ENCODE peak calls at places on chromosomes 1 and 21, in nine cellular contexts. R is activated T-helper 9 cell treated with anti-CD3 and anti-CD28 coated beads, Interleukin-2, amount 50 U/mL, for 16 hours; G is GM23338; C is 8988T; S is hippocampal formation; T is GOT3; N is nucleus accumbens; M is GM20000; O is neural progenitor cell. Q is an unnamed sample.
A peak's percentile ranks its signal among the peaks of the same experiment; 100 is the strongest.

GRCh38 chr1:10753279-10753678 is 43.2 kb downstream of the CASZ1 start:
- DNase-seq in R (no peak), G (peak; percentile 65), C (no peak), S (no peak), T (no peak), N (no peak), M (no peak), O (peak; percentile 51), Q (no peak)

GRCh38 chr1:152777510-152778137 is 2.7 kb downstream of the LCE1F start:
- DNase-seq in R (no peak), G (peak; percentile 81), C (no peak), S (no peak), T (no peak), N (no peak), M (peak; percentile 59), O (no peak), Q (no peak)

GRCh38 chr1:175887981-175888428 is 144.6 kb upstream of the TNR start:
- DNase-seq in R (no peak), G (peak; percentile 97), C (peak; percentile 78), S (peak; percentile 83), T (peak; percentile 32), N (peak; percentile 75), M (peak; percentile 64), O (peak; percentile 91), Q (no peak)

GRCh38 chr1:85445906-85446305 is 19.1 kb downstream of the DDAH1 start:
- DNase-seq in R (no peak), G (no peak), C (no peak), S (no peak), T (no peak), N (no peak), M (no peak), O (no peak), Q (no peak)

GRCh38 chr1:31798433-31799195 is 17.2 kb downstream of the SPOCD1 start:
- DNase-seq in R (no peak), G (no peak), C (no peak), S (no peak), T (peak; percentile 65), N (no peak), M (no peak), O (no peak), Q (no peak)

GRCh38 chr1:48017716-48018115 is 20.5 kb upstream of the TRABD2B start:
- DNase-seq in R (no peak), G (no peak), C (no peak), S (no peak), T (no peak), N (no peak), M (no peak), O (no peak), Q (no peak)

GRCh38 chr1:17587693-17588047 is 48.2 kb downstream of the ARHGEF10L start:
- DNase-seq in R (no peak), G (peak; percentile 90), C (peak; percentile 37), S (no peak), T (no peak), N (no peak), M (no peak), O (peak; percentile 67), Q (no peak)

GRCh38 chr1:227729144-227729880 is 5.8 kb downstream of the JMJD4 start:
- DNase-seq in R (no peak), G (peak; percentile 49), C (no peak), S (no peak), T (no peak), N (no peak), M (no peak), O (no peak), Q (no peak)

GRCh38 chr1:18978706-18979105 is 22.2 kb upstream of the IFFO2 start:
- DNase-seq in R (no peak), G (no peak), C (no peak), S (no peak), T (no peak), N (no peak), M (no peak), O (no peak), Q (no peak)

GRCh38 chr1:155181371-155182051 is 7.9 kb downstream of the TRIM46 start:
- DNase-seq in R (no peak), G (no peak), C (no peak), S (no peak), T (no peak), N (no peak), M (no peak), O (no peak), Q (no peak)

GRCh38 chr1:173473599-173474011 is 3.5 kb upstream of the PRDX6 start:
- DNase-seq in R (no peak), G (no peak), C (no peak), S (no peak), T (no peak), N (no peak), M (no peak), O (no peak), Q (no peak)

GRCh38 chr1:204870165-204870912 is at the start of gene NFASC:
- DNase-seq in R (no peak), G (no peak), C (no peak), S (peak; percentile 82), T (no peak), N (peak; percentile 68), M (no peak), O (no peak), Q (no peak)

GRCh38 chr1:16478091-16478490 is 36.0 kb downstream of the RNU1-1 start:
- DNase-seq in R (no peak), G (no peak), C (no peak), S (no peak), T (no peak), N (no peak), M (no peak), O (no peak), Q (no peak)

GRCh38 chr1:29249170-29249691 is 12.9 kb downstream of the PTPRU start:
- DNase-seq in R (no peak), G (peak; percentile 97), C (no peak), S (no peak), T (no peak), N (no peak), M (no peak), O (peak; percentile 89), Q (no peak)

GRCh38 chr1:40630488-40631223 is 34.8 kb downstream of the RIMS3 start:
- DNase-seq in R (no peak), G (peak; percentile 87), C (peak; percentile 42), S (no peak), T (no peak), N (no peak), M (no peak), O (peak; percentile 83), Q (peak; percentile 12)

GRCh38 chr1:168521391-168522000 is 22.3 kb downstream of the XCL2 start:
- DNase-seq in R (no peak), G (no peak), C (no peak), S (no peak), T (no peak), N (no peak), M (no peak), O (no peak), Q (no peak)

GRCh38 chr1:80218112-80218511 is 1211.6 kb upstream of the ADGRL4 start:
- DNase-seq in R (no peak), G (peak; percentile 80), C (no peak), S (no peak), T (no peak), N (no peak), M (peak; percentile 8), O (peak; percentile 59), Q (peak; percentile 5)

GRCh38 chr1:182677393-182678098 is 6.8 kb downstream of the RGS8 start:
- DNase-seq in R (no peak), G (no peak), C (no peak), S (no peak), T (no peak), N (no peak), M (peak; percentile 67), O (peak; percentile 23), Q (peak; percentile 59)

GRCh38 chr1:220528049-220528678 is at the start of gene MARK1:
- DNase-seq in R (no peak), G (peak; percentile 79), C (peak; percentile 63), S (peak; percentile 50), T (no peak), N (peak; percentile 59), M (peak; percentile 67), O (peak; percentile 88), Q (no peak)

GRCh38 chr21:34598931-34599400 is 15.9 kb downstream of the RCAN1 start:
- DNase-seq in R (no peak), G (no peak), C (no peak), S (no peak), T (no peak), N (no peak), M (no peak), O (no peak), Q (no peak)

GRCh38 chr1:33152685-33153432 is 29.0 kb downstream of the TRIM62 start:
- DNase-seq in R (no peak), G (peak; percentile 90), C (no peak), S (peak; percentile 75), T (no peak), N (peak; percentile 19), M (no peak), O (peak; percentile 69), Q (no peak)

GRCh38 chr1:96918406-96918805 is 196.8 kb downstream of the PTBP2 start:
- DNase-seq in R (no peak), G (no peak), C (no peak), S (no peak), T (no peak), N (no peak), M (no peak), O (no peak), Q (no peak)

GRCh38 chr21:46253610-46254124 is 25.1 kb upstream of the LSS start:
- DNase-seq in R (peak; percentile 17), G (peak; percentile 21), C (no peak), S (no peak), T (no peak), N (no peak), M (peak; percentile 65), O (no peak), Q (peak; percentile 63)

GRCh38 chr1:176111835-176112234 is 95.3 kb downstream of the COP1 start:
- DNase-seq in R (no peak), G (no peak), C (no peak), S (no peak), T (no peak), N (no peak), M (no peak), O (no peak), Q (no peak)